ENCODE peak calls at places on chromosomes 16 and 17, in seven cellular contexts. M is spleen, G is lower leg skin, S is prostate gland, N is A549, E is adrenal gland, Q is IMR-90. R is an unnamed sample.

GRCh38 chr16:70161350-70161749 is 12.2 kb upstream of the CLEC18C start:
- DNase-seq in Q (no peak), E (peak), N (peak), S (no peak), M (peak), G (peak), R (no peak)

GRCh38 chr17:32813021-32813420 is 63.9 kb downstream of the MYO1D start:
- DNase-seq in S (no peak), M (no peak), N (no peak), Q (no peak), G (no peak), E (no peak), R (no peak)

GRCh38 chr16:57271867-57272495 is 12.5 kb downstream of the PLLP start:
- DNase-seq in G (no peak), M (no peak), E (no peak), N (no peak), Q (no peak), S (no peak), R (no peak)

GRCh38 chr16:83441523-83441922 is 366.3 kb upstream of the HSBP1 start:
- DNase-seq in N (no peak), S (no peak), E (no peak), G (no peak), Q (peak), M (no peak), R (no peak)

GRCh38 chr17:55448681-55449080 is 27.0 kb upstream of the MMD start:
- DNase-seq in N (no peak), S (peak), Q (peak), G (no peak), E (no peak), M (no peak), R (no peak)

GRCh38 chr17:2054262-2054739 is 602 bp upstream of the HIC1 start:
- DNase-seq in G (no peak), N (no peak), E (no peak), M (peak), S (no peak), Q (peak), R (no peak)

GRCh38 chr16:81315271-81316175 is 761 bp downstream of the GAN start:
- DNase-seq in N (peak), Q (peak), M (peak), S (peak), G (no peak), E (peak), R (peak)

GRCh38 chr17:80145076-80146075 is 1.6 kb downstream of the EIF4A3 start:
- DNase-seq in Q (peak), M (no peak), G (no peak), N (no peak), E (no peak), S (no peak), R (no peak)

GRCh38 chr17:39624313-39624712 is 2.4 kb upstream of the PPP1R1B start:
- DNase-seq in Q (no peak), S (no peak), N (no peak), G (no peak), M (no peak), E (no peak), R (no peak)

GRCh38 chr16:50496990-50497389 is 51.2 kb upstream of the NKD1 start:
- DNase-seq in Q (no peak), S (no peak), G (no peak), M (no peak), N (no peak), E (no peak), R (no peak)

GRCh38 chr16:48384982-48385271 is 286 bp downstream of the SIAH1 start:
- DNase-seq in S (no peak), N (no peak), G (no peak), M (no peak), E (peak), Q (no peak), R (no peak)

GRCh38 chr16:57648125-57648524 is 19.7 kb downstream of the ADGRG1 start:
- DNase-seq in Q (no peak), S (no peak), M (no peak), E (no peak), N (no peak), G (no peak), R (no peak)

GRCh38 chr16:75088934-75089333 is 27.6 kb downstream of the LDHD start:
- DNase-seq in E (no peak), G (no peak), S (no peak), N (no peak), M (no peak), Q (no peak), R (no peak)

GRCh38 chr17:10844667-10845387 is 6.9 kb upstream of the PIRT start:
- DNase-seq in M (peak), G (peak), S (peak), E (peak), N (peak), Q (peak), R (peak)

GRCh38 chr16:80174416-80174815 is 366.4 kb upstream of the DYNLRB2 start:
- DNase-seq in S (no peak), E (no peak), M (no peak), G (no peak), Q (peak), N (no peak), R (peak)

DNA sequence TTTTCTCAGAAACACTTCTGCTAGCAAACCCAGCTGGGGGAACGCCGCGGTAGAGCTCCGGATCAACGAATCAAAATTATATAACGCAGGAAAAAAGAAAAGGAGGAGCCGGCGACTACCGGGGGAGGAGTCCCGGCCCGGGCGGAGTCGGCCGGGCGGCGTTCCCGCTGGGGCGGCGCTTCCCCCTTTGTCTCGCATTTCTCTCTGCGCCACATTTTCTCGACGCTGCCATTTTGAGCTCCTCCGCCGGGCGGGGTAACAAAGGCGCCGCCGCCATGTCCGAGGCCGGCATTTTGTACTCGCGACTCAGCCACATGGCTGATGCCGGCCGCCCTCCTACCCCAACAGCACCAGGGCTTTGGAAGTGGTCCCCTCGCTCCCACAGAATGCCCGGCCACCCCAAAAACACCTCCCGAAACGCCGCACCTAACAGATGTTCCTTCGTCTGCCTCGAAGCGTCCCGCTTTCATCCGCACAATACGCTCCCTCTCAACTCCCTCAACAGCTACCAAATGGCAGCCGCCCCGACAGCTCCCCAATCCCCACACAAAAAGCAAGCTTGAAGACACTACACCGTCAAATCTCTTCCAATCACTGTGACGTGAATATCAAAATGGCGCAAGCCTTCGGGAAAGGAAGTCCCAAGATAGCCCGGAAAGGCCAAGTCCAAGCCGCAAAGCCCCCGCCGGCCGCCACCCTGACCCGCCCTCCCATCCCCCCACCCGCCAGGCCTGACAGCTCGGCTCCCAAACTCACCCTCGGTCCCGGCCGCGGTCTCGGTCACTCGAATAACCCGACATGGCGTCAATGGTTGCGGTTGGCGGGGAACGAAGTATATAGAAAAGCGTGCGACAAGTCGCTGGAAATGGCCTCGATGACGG is 529 bp downstream of the DDX5 start:
- DNase-seq in G (peak), E (peak), S (peak), M (peak), N (peak), Q (peak), R (no peak)
- TF ChIP-seq POLR2A in G (no peak), E (peak), S (peak), M (peak), N (peak), Q (no peak), R (peak)

DNA sequence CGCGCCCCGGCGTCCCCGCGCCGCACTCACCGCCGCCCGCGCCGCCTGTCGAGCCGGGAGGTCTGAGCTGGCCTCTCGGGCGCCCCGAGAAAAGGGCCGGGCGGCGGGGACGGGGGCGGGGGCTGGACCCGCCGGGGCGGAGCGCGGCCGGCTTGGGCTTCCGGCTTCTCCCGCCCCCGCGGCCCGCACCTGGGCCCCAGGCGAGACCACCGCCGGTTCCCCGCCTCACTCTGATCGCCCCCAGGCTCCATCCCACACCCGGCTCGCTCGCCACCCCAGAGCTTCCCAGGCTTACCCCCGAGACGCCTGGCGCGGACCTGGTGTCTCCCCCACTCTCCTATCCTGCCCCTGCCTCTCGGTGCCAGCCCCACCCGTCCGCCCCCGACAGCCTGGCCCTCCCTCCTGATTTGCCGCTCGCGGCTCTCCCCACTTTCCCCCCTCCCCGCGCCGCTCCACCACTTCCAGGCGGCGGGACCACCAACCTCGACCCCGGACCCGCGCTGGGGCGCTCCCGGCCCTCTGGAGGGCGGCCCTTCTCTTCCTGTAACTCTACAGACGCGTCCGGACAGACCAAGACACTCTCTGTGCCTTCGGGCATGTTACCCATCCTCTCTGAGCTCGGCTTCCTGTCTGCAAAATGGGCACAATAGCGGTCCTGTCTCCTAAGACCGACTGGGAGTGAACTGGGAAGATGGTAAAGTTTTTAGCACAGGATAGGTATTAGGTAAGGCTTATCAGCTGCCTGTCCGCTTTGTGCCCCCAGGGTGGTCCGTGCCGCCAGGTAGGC is at the start of gene LITAF:
- DNase-seq in E (peak), M (peak), N (peak), Q (peak), S (peak), G (no peak), R (peak)
- TF ChIP-seq POLR2A in E (peak), M (peak), N (peak), Q (peak), S (peak), G (no peak), R (peak)

DNA sequence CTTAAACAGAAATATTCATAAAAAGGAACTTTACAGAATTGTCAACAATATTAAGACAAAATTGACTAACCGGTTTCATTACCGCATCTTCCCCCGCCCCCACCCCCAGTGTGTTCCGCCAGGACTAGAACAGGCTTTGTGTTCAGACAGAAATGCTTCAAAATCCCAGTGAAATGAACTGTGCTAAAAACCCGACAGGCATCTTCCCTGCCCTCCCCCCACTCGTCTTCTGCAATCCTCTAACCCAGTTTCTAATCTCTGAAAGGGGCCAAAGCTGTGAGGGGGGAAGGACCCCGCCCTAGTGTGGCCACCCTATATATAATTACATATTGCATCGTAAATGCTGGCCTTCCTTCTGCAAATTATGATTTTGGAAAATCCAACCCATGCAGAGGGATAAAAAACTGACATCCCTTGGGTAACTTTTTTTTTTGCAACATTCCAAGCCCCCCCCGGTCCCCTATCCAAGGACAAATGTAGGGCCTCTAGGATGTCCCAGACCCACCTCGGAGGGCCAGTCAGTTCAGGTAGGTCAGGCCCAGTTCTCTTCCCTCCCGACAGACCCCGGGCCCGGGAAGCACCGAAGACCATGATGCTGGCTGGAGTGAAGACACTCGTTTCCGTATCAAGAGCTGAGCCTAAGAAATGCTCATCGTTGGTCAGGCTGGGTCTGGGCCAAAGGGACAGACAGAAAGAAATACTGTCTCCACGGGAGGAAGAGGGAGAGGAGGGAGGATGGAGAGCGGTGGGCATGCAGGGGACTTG is 1.2 kb upstream of the ROGDI start:
- DNase-seq in M (no peak), E (no peak), N (no peak), G (no peak), S (no peak), Q (no peak), R (no peak)
- TF ChIP-seq POLR2A in M (no peak), E (no peak), N (no peak), G (no peak), S (no peak), Q (no peak), R (no peak)

GRCh38 chr17:8382880-8383142 is 182 bp downstream of the RPL26 start:
- DNase-seq in M (no peak), S (no peak), E (no peak), N (no peak), G (no peak), Q (no peak), R (no peak)
- TF ChIP-seq POLR2A in M (peak), S (peak), E (no peak), N (no peak), G (no peak), Q (no peak), R (no peak)